ENCODE peak calls at places on chromosomes 5 and 9, in seven cellular contexts. One of them, this sample, is unnamed.

GRCh38 chr5:143592648-143593047 is 189.2 kb upstream of the NR3C1 start:
- DNase-seq in AG10803: peak
- DNase-seq in iris pigment epithelial cell: peak
- DNase-seq in HTR-8/SVneo: no peak
- DNase-seq in HFFc6: no peak
- DNase-seq in NCI-H1417 treated with DMSO at 0.1 percent for 48 hours: no peak
- DNase-seq in A549: no peak
- DNase-seq in this sample: no peak

GRCh38 chr9:113293285-113293874 is 9.8 kb downstream of the RNF183 start:
- DNase-seq in AG10803: peak
- DNase-seq in iris pigment epithelial cell: peak
- DNase-seq in HTR-8/SVneo: no peak
- DNase-seq in HFFc6: no peak
- DNase-seq in NCI-H1417 treated with DMSO at 0.1 percent for 48 hours: no peak
- DNase-seq in A549: no peak
- DNase-seq in this sample: no peak

GRCh38 chr5:57072218-57072892 is 101.5 kb upstream of the GPBP1 start:
- DNase-seq in AG10803: no peak
- DNase-seq in iris pigment epithelial cell: no peak
- DNase-seq in HTR-8/SVneo: no peak
- DNase-seq in HFFc6: no peak
- DNase-seq in NCI-H1417 treated with DMSO at 0.1 percent for 48 hours: no peak
- DNase-seq in A549: no peak
- DNase-seq in this sample: no peak

GRCh38 chr5:96254980-96255681 is 177.9 kb downstream of the PCSK1 start:
- DNase-seq in AG10803: peak
- DNase-seq in iris pigment epithelial cell: peak
- DNase-seq in HTR-8/SVneo: peak
- DNase-seq in HFFc6: peak
- DNase-seq in NCI-H1417 treated with DMSO at 0.1 percent for 48 hours: no peak
- DNase-seq in A549: no peak
- DNase-seq in this sample: no peak

GRCh38 chr5:72508241-72509170 is 1.3 kb upstream of the ZNF366 start:
- DNase-seq in AG10803: no peak
- DNase-seq in iris pigment epithelial cell: no peak
- DNase-seq in HTR-8/SVneo: no peak
- DNase-seq in HFFc6: no peak
- DNase-seq in NCI-H1417 treated with DMSO at 0.1 percent for 48 hours: no peak
- DNase-seq in A549: no peak
- DNase-seq in this sample: peak

GRCh38 chr5:103573411-103573810 is 10.8 kb upstream of the NUDT12 start:
- DNase-seq in AG10803: no peak
- DNase-seq in iris pigment epithelial cell: no peak
- DNase-seq in HTR-8/SVneo: no peak
- DNase-seq in HFFc6: no peak
- DNase-seq in NCI-H1417 treated with DMSO at 0.1 percent for 48 hours: no peak
- DNase-seq in A549: no peak
- DNase-seq in this sample: no peak

GRCh38 chr5:82165740-82166530 is 112.2 kb downstream of the RPS23 start:
- DNase-seq in AG10803: peak
- DNase-seq in iris pigment epithelial cell: peak
- DNase-seq in HTR-8/SVneo: peak
- DNase-seq in HFFc6: peak
- DNase-seq in NCI-H1417 treated with DMSO at 0.1 percent for 48 hours: peak
- DNase-seq in A549: peak
- DNase-seq in this sample: peak

GRCh38 chr9:3954950-3955670 is 344.8 kb downstream of the GLIS3 start:
- DNase-seq in AG10803: no peak
- DNase-seq in iris pigment epithelial cell: peak
- DNase-seq in HTR-8/SVneo: no peak
- DNase-seq in HFFc6: no peak
- DNase-seq in NCI-H1417 treated with DMSO at 0.1 percent for 48 hours: no peak
- DNase-seq in A549: no peak
- DNase-seq in this sample: no peak

This sample was measured in SIG-M5.